ENCODE peak calls at places on chromosomes 13 and 19, in eight cellular contexts. H is cardiac muscle cell, W is neural progenitor cell, K is adrenal gland, Z is sigmoid colon, I is left ventricle myocardium inferior, Q is uterus, N is tibial artery. D is an unnamed sample.

GRCh38 chr13:52599853-52600603 is 42.2 kb upstream of the HNRNPA1L2 start:
- DNase-seq in H (peak; percentile 42), W (peak; percentile 71), K (no peak), Z (no peak), I (peak; percentile 42), Q (peak; percentile 36), N (no peak), D (peak; percentile 14)

GRCh38 chr13:90622547-90622946 is 724.9 kb upstream of the MIR17HG start:
- DNase-seq in H (no peak), W (no peak), K (no peak), Z (no peak), I (no peak), Q (no peak), N (no peak), D (no peak)

GRCh38 chr19:42440357-42441046 is 2.2 kb downstream of the CXCL17 start:
- DNase-seq in H (peak; percentile 84), W (peak; percentile 85), K (peak; percentile 87), Z (peak; percentile 80), I (peak; percentile 77), Q (peak; percentile 35), N (peak; percentile 71), D (peak; percentile 87)

GRCh38 chr19:29614046-29614445 is 8.0 kb downstream of the POP4 start:
- DNase-seq in H (no peak), W (no peak), K (no peak), Z (no peak), I (no peak), Q (no peak), N (no peak), D (no peak)

GRCh38 chr19:1307755-1308303 is 22.2 kb downstream of the EFNA2 start:
- DNase-seq in H (no peak), W (no peak), K (no peak), Z (no peak), I (no peak), Q (no peak), N (no peak), D (no peak)

GRCh38 chr19:55385749-55386514 is at the start of gene RPL28:
- DNase-seq in H (peak; percentile 98), W (peak; percentile 99), K (peak; percentile 99), Z (peak; percentile 99), I (peak; percentile 97), Q (peak; percentile 100), N (peak; percentile 99), D (peak; percentile 99)

GRCh38 chr13:100039740-100040139 is 49.2 kb upstream of the PCCA start:
- DNase-seq in H (peak; percentile 17), W (no peak), K (no peak), Z (no peak), I (no peak), Q (no peak), N (no peak), D (no peak)

GRCh38 chr19:1668339-1669123 is 16.1 kb upstream of the TCF3 start:
- DNase-seq in H (peak; percentile 44), W (peak; percentile 54), K (no peak), Z (no peak), I (no peak), Q (no peak), N (no peak), D (no peak)

GRCh38 chr19:22619371-22619770 is 14.8 kb upstream of the ZNF492 start:
- DNase-seq in H (no peak), W (no peak), K (no peak), Z (no peak), I (no peak), Q (no peak), N (no peak), D (no peak)

GRCh38 chr13:41061914-41062837 is 867 bp downstream of the WBP4 start:
- DNase-seq in H (peak; percentile 79), W (no peak), K (no peak), Z (no peak), I (no peak), Q (no peak), N (no peak), D (peak; percentile 49)

GRCh38 chr13:107743983-107744382 is 471.4 kb downstream of the LIG4 start:
- DNase-seq in H (no peak), W (peak; percentile 17), K (no peak), Z (no peak), I (no peak), Q (no peak), N (no peak), D (no peak)

GRCh38 chr19:40091205-40092129 is 724 bp upstream of the ZNF780A start:
- DNase-seq in H (no peak), W (no peak), K (no peak), Z (no peak), I (no peak), Q (no peak), N (no peak), D (no peak)

GRCh38 chr13:110828705-110829104 is 86.2 kb downstream of the ANKRD10 start:
- DNase-seq in H (no peak), W (no peak), K (no peak), Z (no peak), I (no peak), Q (no peak), N (no peak), D (no peak)

GRCh38 chr19:16036397-16036925 is 39.8 kb upstream of the TPM4 start:
- DNase-seq in H (no peak), W (no peak), K (no peak), Z (peak; percentile 32), I (no peak), Q (no peak), N (no peak), D (no peak)

GRCh38 chr13:112928958-112929777 is 39.8 kb upstream of the MCF2L start:
- DNase-seq in H (no peak), W (no peak), K (peak; percentile 75), Z (no peak), I (no peak), Q (no peak), N (no peak), D (peak; percentile 30)

GRCh38 chr13:110319397-110319773 is 12.3 kb downstream of the COL4A2 start:
- DNase-seq in H (no peak), W (no peak), K (no peak), Z (no peak), I (no peak), Q (no peak), N (peak; percentile 48), D (no peak)

GRCh38 chr13:100483836-100484381 is 104.7 kb downstream of the GGACT start:
- DNase-seq in H (peak; percentile 34), W (no peak), K (no peak), Z (no peak), I (no peak), Q (no peak), N (no peak), D (no peak)

GRCh38 chr19:17775991-17776803 is 18.7 kb upstream of the B3GNT3 start:
- DNase-seq in H (no peak), W (no peak), K (no peak), Z (no peak), I (no peak), Q (no peak), N (no peak), D (no peak)

GRCh38 chr19:35090160-35090794 is 25.3 kb upstream of the FXYD3 start:
- DNase-seq in H (peak; percentile 77), W (peak; percentile 78), K (peak; percentile 75), Z (no peak), I (no peak), Q (peak; percentile 29), N (no peak), D (peak; percentile 74)

GRCh38 chr19:10503002-10503789 is at the start of gene KEAP1:
- DNase-seq in H (no peak), W (peak; percentile 63), K (no peak), Z (peak; percentile 69), I (peak; percentile 45), Q (peak; percentile 39), N (peak; percentile 72), D (no peak)

GRCh38 chr13:37602743-37603381 is 4.3 kb upstream of the POSTN start:
- DNase-seq in H (peak; percentile 16), W (no peak), K (no peak), Z (no peak), I (no peak), Q (no peak), N (no peak), D (peak; percentile 53)

GRCh38 chr13:42040730-42041016 is 7.8 kb upstream of the DGKH start:
- DNase-seq in H (no peak), W (no peak), K (no peak), Z (no peak), I (no peak), Q (no peak), N (no peak), D (no peak)

GRCh38 chr19:14383898-14384669 is 2.8 kb downstream of the ADGRE5 start:
- DNase-seq in H (no peak), W (no peak), K (peak; percentile 64), Z (peak; percentile 84), I (no peak), Q (peak; percentile 53), N (peak; percentile 79), D (peak; percentile 66)

DNA sequence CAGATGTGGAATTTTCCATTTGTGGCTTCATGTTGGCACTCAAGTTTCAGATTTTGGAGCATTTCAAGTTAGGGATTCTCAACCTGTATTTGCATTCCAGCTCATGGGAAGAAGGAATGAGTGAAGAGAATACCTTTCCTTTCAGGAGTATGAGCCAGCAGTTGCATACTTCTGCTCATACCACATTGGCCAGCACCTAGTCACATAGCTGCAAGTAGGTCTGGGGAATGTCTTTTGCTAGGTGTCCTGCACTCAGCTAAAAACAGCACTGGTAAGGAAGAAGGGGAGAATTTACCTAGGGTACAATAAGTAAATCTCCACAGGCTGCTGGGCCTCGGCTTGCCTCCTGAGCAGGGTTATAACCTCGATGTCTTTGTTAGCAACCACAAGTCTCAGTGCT is 24.6 kb upstream of the ATP8A2 start:
- DNase-seq in H (peak; percentile 51), W (no peak), K (no peak), Z (no peak), I (no peak), Q (no peak), N (no peak), D (no peak)
- H3K4me1 ChIP-seq in H (peaks cover 5% of the 10 kb centered on the region), W (peaks cover 15% of the 10 kb centered on the region), K (no peaks in the 10 kb centered on the region), Z (no peaks in the 10 kb centered on the region), I (no peaks in the 10 kb centered on the region), Q (no peaks in the 10 kb centered on the region), N (no peaks in the 10 kb centered on the region), D (peaks cover 4% of the 10 kb centered on the region)

DNA sequence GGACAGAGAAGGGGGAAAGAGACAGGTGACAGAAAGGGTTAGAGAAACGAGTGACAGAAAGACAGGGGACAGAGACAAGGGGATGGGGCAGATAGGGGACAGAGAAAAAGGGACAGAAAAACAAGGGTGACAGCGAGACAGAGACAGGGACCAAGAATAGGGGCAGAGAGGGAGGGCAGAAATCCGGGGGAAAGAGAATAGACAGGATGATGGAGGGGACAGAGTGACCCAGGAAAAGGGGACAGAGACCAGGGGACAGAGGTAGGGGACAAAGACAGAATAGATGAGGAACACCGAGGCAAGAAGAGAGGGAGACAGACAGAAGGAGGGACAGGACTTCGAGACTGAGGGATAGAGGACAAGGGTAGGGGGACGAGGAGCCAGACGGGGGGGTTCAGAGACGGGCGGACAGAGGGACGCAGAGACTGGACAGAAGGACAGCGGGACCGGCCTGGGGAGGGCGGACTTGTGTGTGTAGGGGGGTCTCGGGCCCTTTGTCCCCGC is 607 bp downstream of the CADM4 start:
- DNase-seq in H (no peak), W (no peak), K (no peak), Z (no peak), I (no peak), Q (no peak), N (no peak), D (no peak)
- H3K4me3 ChIP-seq in H (peak overlapping the region; percentile 65), W (peak overlapping the region; percentile 92), K (peak overlapping the region; percentile 68), Z (peak overlapping the region; percentile 60), I (peak overlapping the region; percentile 69), Q (peak overlapping the region; percentile 20), N (peak overlapping the region; percentile 20), D (peak overlapping the region; percentile 67)

GRCh38 chr13:33213797-33214196 is 71.8 kb downstream of the STARD13 start:
- DNase-seq in H (no peak), W (peak; percentile 65), K (peak; percentile 38), Z (no peak), I (no peak), Q (no peak), N (no peak), D (peak; percentile 53)
- H3K4me1 ChIP-seq in H (peaks cover 36% of the 10 kb centered on the region), W (peaks cover 22% of the 10 kb centered on the region), K (no peaks in the 10 kb centered on the region), Z (peaks cover 81% of the 10 kb centered on the region), I (peaks cover 69% of the 10 kb centered on the region), Q (peaks cover 4% of the 10 kb centered on the region), N (peaks cover 35% of the 10 kb centered on the region), D (peaks cover 76% of the 10 kb centered on the region)

GRCh38 chr19:5539431-5539833 is 28.3 kb downstream of the TINCR start:
- DNase-seq in H (peak; percentile 90), W (peak; percentile 47), K (no peak), Z (no peak), I (peak; percentile 38), Q (no peak), N (no peak), D (peak; percentile 78)
- H3K4me3 ChIP-seq in H (no peak overlapping the region), W (no peak overlapping the region), K (no peak overlapping the region), Z (no peak overlapping the region), I (peak overlapping the region; percentile 9), Q (no peak overlapping the region), N (no peak overlapping the region), D (no peak overlapping the region)